ENCODE peak calls at places on chromosomes 7 and 10, in eight cellular contexts. G is astrocyte; W is CD8-positive, alpha-beta memory T cell; S is psoas muscle; F is AG04450; J is upper lobe of right lung; R is CD8-positive, alpha-beta T cell; N is naive thymus-derived CD4-positive, alpha-beta T cell. B is an unnamed sample.
A peak's percentile ranks its signal among the peaks of the same experiment; 100 is the strongest.

GRCh38 chr7:44750921-44751571 is 2.4 kb downstream of the ZMIZ2 start:
- DNase-seq in G (no peak), W (peak; percentile 55), S (no peak), F (no peak), J (peak; percentile 67), R (peak; percentile 25), N (peak; percentile 21), B (peak; percentile 64)

GRCh38 chr10:73838008-73838567 is 26.7 kb upstream of the NDST2 start:
- DNase-seq in G (no peak), W (no peak), S (no peak), F (no peak), J (no peak), R (no peak), N (no peak), B (no peak)

GRCh38 chr10:119305860-119306513 is 98.6 kb downstream of the GRK5 start:
- DNase-seq in G (peak; percentile 99), W (peak; percentile 72), S (peak; percentile 70), F (peak; percentile 75), J (no peak), R (peak; percentile 80), N (peak; percentile 69), B (peak; percentile 50)

GRCh38 chr7:38186593-38187314 is 8.7 kb downstream of the STARD3NL start:
- DNase-seq in G (peak; percentile 74), W (no peak), S (no peak), F (no peak), J (no peak), R (no peak), N (no peak), B (no peak)

GRCh38 chr10:18719811-18720210 is 60.6 kb downstream of the ARL5B start:
- DNase-seq in G (peak; percentile 36), W (no peak), S (no peak), F (no peak), J (no peak), R (no peak), N (no peak), B (no peak)

GRCh38 chr7:133561361-133561760 is 308.5 kb downstream of the EXOC4 start:
- DNase-seq in G (no peak), W (no peak), S (no peak), F (no peak), J (no peak), R (no peak), N (no peak), B (no peak)

GRCh38 chr10:124267231-124267885 is 151.4 kb downstream of the OAT start:
- DNase-seq in G (peak; percentile 18), W (no peak), S (no peak), F (no peak), J (no peak), R (no peak), N (no peak), B (no peak)

GRCh38 chr10:21180604-21181003 is 283.5 kb upstream of the NEBL start:
- DNase-seq in G (no peak), W (no peak), S (no peak), F (no peak), J (no peak), R (no peak), N (no peak), B (no peak)

GRCh38 chr7:135980665-135981180 is 3.6 kb upstream of the MTPN start:
- DNase-seq in G (peak; percentile 80), W (peak; percentile 69), S (no peak), F (no peak), J (no peak), R (peak; percentile 53), N (peak; percentile 53), B (peak; percentile 53)

DNA sequence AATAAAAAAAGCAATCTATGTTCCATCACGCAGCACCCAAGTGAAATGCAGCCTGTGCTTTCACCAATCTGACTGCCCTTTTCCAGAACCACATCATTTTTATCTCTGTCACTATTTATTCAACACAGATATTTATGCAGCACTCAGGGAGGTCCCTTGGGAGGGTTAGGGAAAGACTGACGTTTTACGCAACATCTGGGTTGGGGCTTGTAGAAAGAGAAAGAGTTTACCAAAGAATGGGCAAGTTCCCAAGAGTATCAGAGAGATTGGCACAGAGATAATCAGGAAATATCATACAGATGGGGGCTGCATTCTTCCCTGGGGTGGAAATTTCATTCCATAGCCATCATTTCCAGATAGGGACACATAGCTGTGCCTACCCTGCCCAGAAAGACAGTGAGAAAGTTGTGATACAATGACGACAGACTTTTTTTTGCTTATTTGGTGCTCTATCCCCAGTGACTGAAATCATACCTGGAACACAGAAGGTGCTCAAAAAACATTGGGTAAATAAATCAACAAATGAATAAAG is 474.2 kb downstream of the CALN1 start:
- DNase-seq in G (no peak), W (no peak), S (no peak), F (no peak), J (no peak), R (no peak), N (no peak), B (no peak)
- H3K9me3 ChIP-seq in G (peaks cover 6% of the 10 kb centered on the region), W (no peaks in the 10 kb centered on the region), S (no peaks in the 10 kb centered on the region), F (peaks cover 33% of the 10 kb centered on the region), J (no peaks in the 10 kb centered on the region), R (no peaks in the 10 kb centered on the region), N (peaks cover 2% of the 10 kb centered on the region), B (no peaks in the 10 kb centered on the region)

GRCh38 chr7:106346678-106347217 is 62.0 kb upstream of the NAMPT start:
- DNase-seq in G (peak; percentile 96), W (peak; percentile 45), S (no peak), F (peak; percentile 63), J (no peak), R (peak; percentile 26), N (peak; percentile 53), B (no peak)
- H3K9me3 ChIP-seq in G (peaks cover 16% of the 10 kb centered on the region), W (no peaks in the 10 kb centered on the region), S (peaks cover 14% of the 10 kb centered on the region), F (peaks cover 8% of the 10 kb centered on the region), J (no peaks in the 10 kb centered on the region), R (no peaks in the 10 kb centered on the region), N (peaks cover 10% of the 10 kb centered on the region), B (peaks cover 4% of the 10 kb centered on the region)

DNA sequence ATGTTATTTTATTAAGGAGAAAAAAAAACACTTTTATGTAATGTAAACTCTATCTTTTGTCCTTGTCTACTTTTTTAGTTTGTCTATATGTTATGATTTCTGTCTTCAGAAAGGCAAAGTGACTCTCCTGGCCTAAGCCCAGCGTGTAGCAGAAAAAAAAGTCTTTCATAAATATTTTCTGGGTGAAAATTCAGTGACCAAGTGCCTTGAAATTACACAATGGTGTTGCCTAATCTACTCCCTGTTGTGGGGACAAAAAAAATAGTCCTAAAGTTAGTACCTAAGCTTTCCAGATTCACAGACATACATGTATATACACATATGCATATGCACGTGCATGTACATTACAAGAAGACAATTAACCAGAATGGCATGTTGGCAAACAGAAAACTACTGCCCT is 1257.8 kb upstream of the SORCS1 start:
- DNase-seq in G (no peak), W (no peak), S (no peak), F (no peak), J (no peak), R (no peak), N (no peak), B (no peak)
- H3K9me3 ChIP-seq in G (no peaks in the 10 kb centered on the region), W (no peaks in the 10 kb centered on the region), S (no peaks in the 10 kb centered on the region), F (peaks cover 6% of the 10 kb centered on the region), J (no peaks in the 10 kb centered on the region), R (no peaks in the 10 kb centered on the region), N (no peaks in the 10 kb centered on the region), B (no peaks in the 10 kb centered on the region)

GRCh38 chr7:5070206-5070605 is 24.5 kb downstream of the RBAK start:
- DNase-seq in G (no peak), W (no peak), S (no peak), F (no peak), J (no peak), R (no peak), N (no peak), B (no peak)
- H3K9me3 ChIP-seq in G (peaks cover 37% of the 10 kb centered on the region), W (peaks cover 38% of the 10 kb centered on the region), S (peaks cover 64% of the 10 kb centered on the region), F (peaks cover 39% of the 10 kb centered on the region), J (peaks cover 56% of the 10 kb centered on the region), R (peaks cover 36% of the 10 kb centered on the region), N (peaks cover 68% of the 10 kb centered on the region), B (peaks cover 26% of the 10 kb centered on the region)

GRCh38 chr7:32474008-32474407 is 16.2 kb downstream of the LSM5 start:
- DNase-seq in G (no peak), W (no peak), S (no peak), F (no peak), J (no peak), R (no peak), N (no peak), B (no peak)

GRCh38 chr7:32472015-32472414 is 18.2 kb downstream of the LSM5 start:
- DNase-seq in G (no peak), W (no peak), S (no peak), F (no peak), J (no peak), R (no peak), N (no peak), B (no peak)

GRCh38 chr7:32470871-32471270 is 19.3 kb downstream of the LSM5 start:
- DNase-seq in G (no peak), W (no peak), S (no peak), F (no peak), J (no peak), R (no peak), N (no peak), B (no peak)
- H3K9me3 ChIP-seq in G (no peaks in the 10 kb centered on the region), W (no peaks in the 10 kb centered on the region), S (no peaks in the 10 kb centered on the region), F (no peaks in the 10 kb centered on the region), J (no peaks in the 10 kb centered on the region), R (no peaks in the 10 kb centered on the region), N (no peaks in the 10 kb centered on the region), B (no peaks in the 10 kb centered on the region)

DNA sequence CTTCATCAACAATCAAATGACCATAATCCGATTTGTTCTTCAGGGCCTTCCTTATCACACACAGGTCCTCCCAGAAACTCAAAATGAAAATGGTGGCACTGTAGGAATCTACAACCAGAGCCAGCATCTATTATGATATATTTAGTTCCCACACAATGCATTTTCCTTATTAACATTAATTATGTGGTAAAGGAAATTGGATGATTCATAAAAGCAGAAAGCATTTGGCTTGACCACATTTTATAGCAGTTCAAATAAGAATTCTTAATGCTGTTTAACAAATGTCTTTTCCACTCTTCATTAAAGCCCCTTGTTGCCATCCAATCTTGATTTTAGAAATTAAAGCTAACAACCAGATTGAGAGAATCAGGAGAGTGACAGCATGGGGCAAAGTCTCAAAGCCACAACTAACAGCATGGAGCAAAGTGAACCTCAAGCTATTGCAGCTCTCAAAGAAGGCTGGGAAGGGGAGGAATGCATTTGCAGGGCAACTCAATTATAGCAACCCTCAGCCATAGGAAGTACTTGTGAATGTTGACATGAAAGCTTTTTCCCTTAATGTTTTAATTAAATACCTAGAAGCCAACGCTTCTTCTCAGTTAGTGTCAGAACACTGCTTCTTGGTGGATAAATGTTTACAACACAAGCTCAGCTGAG is 549.1 kb downstream of the NXPH1 start:
- DNase-seq in G (no peak), W (no peak), S (no peak), F (no peak), J (no peak), R (no peak), N (no peak), B (no peak)
- H3K9me3 ChIP-seq in G (no peaks in the 10 kb centered on the region), W (no peaks in the 10 kb centered on the region), S (no peaks in the 10 kb centered on the region), F (peaks cover 10% of the 10 kb centered on the region), J (no peaks in the 10 kb centered on the region), R (no peaks in the 10 kb centered on the region), N (no peaks in the 10 kb centered on the region), B (no peaks in the 10 kb centered on the region)